ENCODE peak calls at places on chromosome 18, in four cellular contexts. D is H9, J is IMR-90, L is neuronal stem cell. P is an unnamed sample.

GRCh38 chr18:47075098-47075883 is 39.9 kb upstream of the ELOA2 start:
- DNase-seq in L (no peak), D (peak), J (no peak), P (peak)

GRCh38 chr18:24274822-24275221 is 122.8 kb downstream of the OSBPL1A start:
- DNase-seq in J (no peak), L (no peak), D (no peak), P (no peak)

GRCh38 chr18:7221424-7222155 is 9.3 kb upstream of the LRRC30 start:
- DNase-seq in J (peak), L (peak), D (peak), P (peak)

GRCh38 chr18:22930089-22930713 is 2.9 kb upstream of the RBBP8 start:
- DNase-seq in D (peak), L (peak), J (peak), P (peak)

GRCh38 chr18:70250781-70251180 is 38.1 kb upstream of the SOCS6 start:
- DNase-seq in D (no peak), L (no peak), J (no peak), P (no peak)

GRCh38 chr18:46815661-46816060 is 58.8 kb upstream of the ST8SIA5 start:
- DNase-seq in J (no peak), L (no peak), D (no peak), P (no peak)

GRCh38 chr18:78506031-78506461 is 473.6 kb upstream of the SALL3 start:
- DNase-seq in J (no peak), D (peak), L (peak), P (peak)

GRCh38 chr18:72160504-72161445 is 383.4 kb downstream of the CBLN2 start:
- DNase-seq in J (no peak), D (no peak), L (no peak), P (no peak)

GRCh38 chr18:68288408-68288807 is 426.5 kb downstream of the TMX3 start:
- DNase-seq in J (no peak), D (no peak), L (no peak), P (no peak)

GRCh38 chr18:22977847-22978701 is 44.9 kb downstream of the RBBP8 start:
- DNase-seq in L (no peak), D (no peak), J (peak), P (no peak)

GRCh38 chr18:56210466-56210865 is 427.9 kb downstream of the TXNL1 start:
- DNase-seq in J (no peak), L (no peak), D (no peak), P (no peak)

GRCh38 chr18:56204052-56204451 is 434.3 kb downstream of the TXNL1 start:
- DNase-seq in D (no peak), L (no peak), J (no peak), P (no peak)

GRCh38 chr18:56202567-56203136 is 435.7 kb downstream of the TXNL1 start:
- DNase-seq in D (no peak), J (peak), L (no peak), P (no peak)

DNA sequence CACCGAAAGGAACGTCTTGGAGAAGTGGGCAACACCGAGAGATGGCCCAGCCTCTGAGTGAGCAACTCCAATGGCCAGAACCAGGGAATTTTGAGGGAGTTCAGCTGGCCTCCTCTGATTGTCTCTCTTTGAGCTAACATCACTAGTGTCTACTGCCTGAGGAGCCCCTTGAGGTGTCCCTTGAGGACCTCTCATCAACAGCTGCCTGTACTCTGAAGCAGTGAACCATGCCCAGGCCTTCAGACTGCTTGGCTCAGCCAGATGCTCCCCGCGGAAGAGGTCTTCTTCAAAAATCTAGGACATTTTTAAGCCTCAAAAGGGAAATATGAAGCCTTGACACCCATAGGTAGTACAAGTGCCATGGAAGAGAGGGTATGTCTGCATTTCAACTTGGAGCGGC is 430.4 kb downstream of the TXNL1 start:
- DNase-seq in L (no peak), D (no peak), J (no peak), P (no peak)
- H3K23ac ChIP-seq in L (no peak), D (no peak), J (no peak), P (no peak)

GRCh38 chr18:48874701-48875162 is 76.0 kb downstream of the SMAD7 start:
- DNase-seq in D (no peak), L (no peak), J (no peak), P (no peak)

GRCh38 chr18:48877941-48878340 is 72.8 kb downstream of the SMAD7 start:
- DNase-seq in L (no peak), D (no peak), J (no peak), P (no peak)

GRCh38 chr18:48875942-48876511 is 74.7 kb downstream of the SMAD7 start:
- DNase-seq in L (no peak), D (peak), J (no peak), P (peak)

GRCh38 chr18:48875314-48875941 is 75.3 kb downstream of the SMAD7 start:
- DNase-seq in L (no peak), J (no peak), D (no peak), P (no peak)

DNA sequence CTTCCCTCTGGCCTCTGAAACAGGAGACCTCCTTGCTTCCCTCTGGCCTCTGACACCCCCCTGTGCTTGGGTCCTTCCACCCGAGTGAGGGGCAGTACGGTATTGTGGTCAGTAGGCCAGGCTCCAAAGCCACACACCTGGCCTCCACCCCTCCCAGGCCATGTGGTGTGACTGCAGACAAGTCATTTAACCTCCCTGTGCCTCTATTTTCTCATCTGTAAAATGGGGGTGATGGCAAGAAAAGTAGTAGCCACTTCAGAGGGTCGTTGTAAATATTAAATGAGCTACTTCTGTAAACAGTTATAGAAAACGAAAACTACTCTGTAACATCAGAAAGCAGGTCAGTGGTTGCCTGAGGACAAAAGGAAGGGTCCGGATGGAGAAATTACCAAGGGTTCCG is 74.2 kb downstream of the SMAD7 start:
- DNase-seq in L (no peak), D (no peak), J (no peak), P (no peak)
- H3K18ac ChIP-seq in L (no peak), D (no peak), J (no peak), P (no peak)

DNA sequence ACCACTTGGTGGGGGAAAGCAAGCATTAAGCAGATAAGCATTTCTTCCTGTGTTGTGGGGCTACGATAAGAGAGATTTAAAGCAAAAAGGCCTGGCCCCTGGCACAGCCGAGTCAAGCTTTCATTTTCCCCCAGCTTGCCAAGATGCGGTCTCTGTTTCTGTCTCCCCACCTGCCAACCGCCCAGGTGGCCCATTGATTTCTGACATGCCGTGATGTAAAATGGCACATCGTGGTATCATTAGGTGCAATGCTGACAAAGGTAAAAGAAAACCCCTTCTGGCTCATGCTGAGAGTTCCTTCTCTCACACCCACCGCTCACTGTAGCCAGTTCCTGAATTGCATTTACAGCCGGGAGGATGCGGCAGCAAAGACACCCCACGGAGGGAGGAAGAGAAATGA is 62.8 kb downstream of the BOD1L2 start:
- DNase-seq in L (no peak), J (no peak), D (no peak), P (peak)
- H2BK5ac ChIP-seq in L (no peak), J (no peak), D (no peak), P (peak)

GRCh38 chr18:58863539-58864145 is 1.0 kb upstream of the ZNF532 start:
- DNase-seq in J (peak), D (no peak), L (peak), P (no peak)
- H3K23ac ChIP-seq in J (no peak), D (no peak), L (no peak), P (no peak)

GRCh38 chr18:45617284-45617683 is 2.0 kb downstream of the SLC14A2 start:
- DNase-seq in L (no peak), D (no peak), J (peak), P (no peak)

GRCh38 chr18:45619062-45619825 is 4.0 kb downstream of the SLC14A2 start:
- DNase-seq in D (no peak), L (no peak), J (no peak), P (no peak)

GRCh38 chr18:45625596-45625995 is 10.3 kb downstream of the SLC14A2 start:
- DNase-seq in D (no peak), J (no peak), L (no peak), P (no peak)

GRCh38 chr18:45619826-45620201 is 4.5 kb downstream of the SLC14A2 start:
- DNase-seq in L (no peak), D (no peak), J (no peak), P (no peak)

DNA sequence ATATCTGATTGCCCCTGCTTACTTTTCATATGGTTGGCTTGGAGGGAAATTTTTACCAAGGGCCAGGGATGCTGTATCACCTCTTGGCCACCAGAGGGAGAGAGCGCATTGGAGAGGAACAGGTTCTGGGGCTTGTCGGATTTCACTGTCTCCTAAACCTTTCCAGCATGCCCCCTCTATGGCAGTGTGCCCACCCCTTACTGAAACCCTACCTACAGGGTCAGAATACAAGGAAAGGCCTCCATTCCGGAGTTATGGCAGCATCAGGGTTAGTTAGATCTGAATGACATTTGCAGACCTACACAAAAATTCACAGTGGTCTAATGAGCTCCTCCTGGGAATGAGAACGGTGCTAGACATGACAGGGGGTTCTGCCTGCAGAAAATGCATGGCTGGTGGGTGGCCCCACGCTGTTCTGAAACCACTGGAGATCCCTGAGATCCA is 5.8 kb downstream of the SLC14A2 start:
- DNase-seq in J (peak), L (peak), D (peak), P (peak)
- H3K18ac ChIP-seq in J (no peak), L (no peak), D (no peak), P (no peak)